ENCODE peak calls at places on chromosomes 2 and 18, in eight cellular contexts. Y, W, P, D, U, A, F and L are unnamed samples. For H3K36me3, the result is how much of the 10 kb centered on the place peaks cover.

GRCh38 chr2:207159002-207159401 is 6.7 kb downstream of the KLF7 start:
- DNase-seq in Y (no peak), P (no peak), F (no peak), A (no peak), D (no peak), W (no peak), U (no peak), L (no peak)

GRCh38 chr2:10161206-10161931 is 38.8 kb downstream of the RRM2 start:
- DNase-seq in D (peak), U (no peak), W (no peak), P (peak), A (no peak), F (no peak), Y (no peak), L (peak)

GRCh38 chr2:96815326-96816126 is 542 bp upstream of the CNNM3 start:
- DNase-seq in D (no peak), Y (no peak), W (no peak), A (peak), U (no peak), F (no peak), P (peak), L (peak)

GRCh38 chr18:79402977-79403722 is 7.4 kb downstream of the NFATC1 start:
- DNase-seq in D (peak), W (peak), U (no peak), Y (peak), A (peak), F (peak), P (no peak), L (no peak)

GRCh38 chr2:1990151-1990589 is 245.9 kb upstream of the PXDN start:
- DNase-seq in Y (no peak), A (no peak), W (no peak), U (no peak), P (no peak), D (no peak), F (no peak), L (no peak)

GRCh38 chr18:46711444-46711863 is 45.4 kb downstream of the ST8SIA5 start:
- DNase-seq in A (no peak), D (no peak), Y (peak), P (no peak), W (no peak), F (no peak), U (no peak), L (no peak)

GRCh38 chr18:32877371-32877770 is 104.5 kb upstream of the KLHL14 start:
- DNase-seq in P (no peak), D (no peak), Y (no peak), A (no peak), U (no peak), F (no peak), W (no peak), L (no peak)

GRCh38 chr2:6384341-6384740 is 481.4 kb downstream of the CMPK2 start:
- DNase-seq in P (no peak), W (no peak), F (no peak), A (no peak), D (no peak), Y (no peak), U (no peak), L (no peak)

GRCh38 chr18:74013955-74014354 is 133.7 kb downstream of the FBXO15 start:
- DNase-seq in A (no peak), F (no peak), W (no peak), D (no peak), P (peak), Y (no peak), U (no peak), L (peak)

GRCh38 chr2:36808386-36808785 is 111.9 kb downstream of the VIT start:
- DNase-seq in W (no peak), U (no peak), A (no peak), Y (no peak), F (no peak), D (no peak), P (no peak), L (no peak)

GRCh38 chr2:54720563-54720962 is 2.9 kb upstream of the EML6 start:
- DNase-seq in P (no peak), A (peak), D (no peak), U (no peak), Y (no peak), F (no peak), W (peak), L (no peak)

GRCh38 chr2:181784556-181784955 is 104.2 kb upstream of the NEUROD1 start:
- DNase-seq in F (no peak), Y (no peak), A (no peak), D (no peak), P (peak), U (no peak), W (no peak), L (no peak)

GRCh38 chr2:48339451-48339850 is 190.5 kb upstream of the STON1 start:
- DNase-seq in W (no peak), D (no peak), Y (no peak), P (no peak), A (no peak), U (no peak), F (no peak), L (no peak)

GRCh38 chr2:171154348-171154747 is 6.3 kb downstream of the TLK1 start:
- DNase-seq in D (no peak), U (no peak), W (no peak), P (no peak), Y (no peak), F (no peak), A (no peak), L (no peak)

GRCh38 chr2:30298302-30298701 is 67.0 kb downstream of the LBH start:
- DNase-seq in A (no peak), F (no peak), W (no peak), D (no peak), Y (no peak), P (no peak), U (no peak), L (no peak)

GRCh38 chr2:31205186-31205585 is 12.1 kb downstream of the CAPN14 start:
- DNase-seq in P (no peak), D (no peak), Y (no peak), W (no peak), F (no peak), A (no peak), U (no peak), L (no peak)

GRCh38 chr18:26971327-26971918 is 105.9 kb upstream of the AQP4 start:
- DNase-seq in F (no peak), A (no peak), P (no peak), U (no peak), W (no peak), D (no peak), Y (peak), L (peak)

GRCh38 chr2:29528891-29529520 is 392.4 kb downstream of the ALK start:
- DNase-seq in Y (peak), A (peak), W (no peak), F (no peak), P (peak), U (peak), D (peak), L (no peak)

GRCh38 chr2:79026061-79026460 is 559 bp downstream of the REG3G start:
- DNase-seq in D (no peak), U (no peak), A (no peak), P (no peak), F (no peak), W (no peak), Y (no peak), L (no peak)
- H3K4me3 ChIP-seq in D (no peak), U (no peak), A (no peak), P (no peak), F (no peak), W (no peak), Y (no peak), L (no peak)

DNA sequence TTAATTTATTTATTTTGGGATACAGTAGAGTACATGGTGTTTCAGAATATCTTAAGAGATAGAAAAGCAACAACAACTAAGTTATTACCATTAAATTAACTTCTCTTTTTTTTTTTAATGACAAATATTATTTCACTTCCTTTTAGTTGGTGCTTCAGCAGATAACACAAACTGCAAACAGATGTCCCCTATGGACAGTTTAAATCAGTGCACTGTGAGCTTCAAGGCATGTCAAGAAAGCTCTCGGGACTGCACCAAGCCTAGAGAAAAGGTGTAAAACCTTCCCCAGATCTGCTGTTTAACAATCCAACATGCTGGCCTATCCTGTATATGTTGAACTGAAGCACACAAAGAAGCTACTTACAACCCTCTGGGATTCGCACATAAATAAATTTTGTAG is 122.7 kb downstream of the TCF4 start:
- DNase-seq in W (no peak), F (no peak), Y (no peak), D (no peak), A (no peak), P (no peak), U (no peak), L (no peak)
- TF ChIP-seq CTCF in W (no peak), F (no peak), Y (no peak), D (no peak), A (no peak), P (peak), U (no peak), L (no peak)

GRCh38 chr2:238272156-238272555 is 16.3 kb downstream of the PER2 start:
- DNase-seq in W (no peak), P (no peak), D (no peak), A (no peak), U (no peak), F (no peak), Y (peak), L (no peak)

GRCh38 chr2:238271061-238271554 is 17.3 kb downstream of the PER2 start:
- DNase-seq in Y (peak), A (no peak), W (no peak), D (no peak), F (no peak), P (no peak), U (no peak), L (no peak)

GRCh38 chr2:238269741-238270140 is 18.7 kb downstream of the PER2 start:
- DNase-seq in D (no peak), P (no peak), F (no peak), W (no peak), Y (no peak), U (no peak), A (no peak), L (peak)

GRCh38 chr2:238267884-238268680 is 20.3 kb downstream of the PER2 start:
- DNase-seq in F (no peak), U (no peak), P (no peak), Y (peak), A (no peak), D (peak), W (no peak), L (peak)

DNA sequence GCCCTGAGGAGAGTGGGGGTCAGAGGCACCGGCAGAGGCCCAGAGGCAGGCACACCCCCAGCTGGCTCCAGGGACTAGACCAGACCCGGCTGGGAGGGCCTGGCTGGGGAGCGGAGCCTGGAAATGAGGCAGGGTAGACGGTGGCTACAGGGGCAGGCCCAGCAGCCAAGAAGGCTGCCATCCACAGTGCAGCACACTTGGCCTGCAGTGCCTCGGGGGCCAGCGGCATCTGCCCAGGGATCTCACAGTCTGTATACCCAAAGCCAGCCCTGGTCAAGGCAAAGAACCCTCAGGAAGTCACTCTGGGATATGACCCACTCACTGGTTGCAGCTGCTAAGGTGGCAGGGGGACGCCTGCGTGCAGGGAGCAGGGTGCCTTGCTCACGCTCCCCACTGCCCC is 17.8 kb downstream of the PER2 start:
- DNase-seq in U (no peak), D (no peak), W (no peak), F (no peak), P (no peak), A (no peak), Y (peak), L (no peak)
- H3K36me3 ChIP-seq in U (under half), D (half or more), W (half or more), F (half or more), P (under half), A (under half), Y (half or more), L (under half)

GRCh38 chr2:197300139-197300538 is 10.4 kb downstream of the ANKRD44 start:
- DNase-seq in F (no peak), A (no peak), W (no peak), Y (no peak), P (no peak), D (no peak), U (no peak), L (peak)

GRCh38 chr2:197296861-197297260 is 13.7 kb downstream of the ANKRD44 start:
- DNase-seq in D (no peak), A (no peak), P (no peak), Y (no peak), U (no peak), W (no peak), F (no peak), L (no peak)

GRCh38 chr2:197298609-197299008 is 12.0 kb downstream of the ANKRD44 start:
- DNase-seq in Y (no peak), A (no peak), F (no peak), P (no peak), W (no peak), U (no peak), D (no peak), L (no peak)

GRCh38 chr2:197297772-197298318 is 12.7 kb downstream of the ANKRD44 start:
- DNase-seq in F (no peak), P (no peak), Y (no peak), U (no peak), A (no peak), D (no peak), W (no peak), L (peak)

DNA sequence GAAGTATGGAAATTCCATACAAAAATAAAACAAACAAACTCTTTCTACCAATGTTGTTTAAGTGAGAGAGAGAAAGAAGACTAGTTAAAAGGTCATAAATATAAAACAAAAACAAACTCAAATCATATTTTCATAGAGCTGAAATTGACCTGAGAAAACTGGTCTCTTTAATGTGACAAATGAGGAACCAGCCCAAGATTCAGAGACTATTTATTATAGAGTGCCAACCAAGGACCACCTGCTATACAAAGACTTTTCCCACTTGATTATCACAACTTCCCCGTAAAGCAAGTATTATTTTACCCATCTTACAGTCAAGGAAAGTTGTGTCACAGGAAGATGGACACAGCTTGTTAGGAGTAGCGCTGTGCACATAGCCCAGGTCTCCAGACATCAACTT is 13.3 kb downstream of the ANKRD44 start:
- DNase-seq in W (no peak), F (no peak), P (no peak), U (no peak), A (no peak), D (no peak), Y (no peak), L (no peak)
- H3K4me3 ChIP-seq in W (no peak), F (no peak), P (no peak), U (no peak), A (no peak), D (no peak), Y (no peak), L (no peak)

GRCh38 chr18:37582306-37582705 is 16.7 kb upstream of the CELF4 start:
- DNase-seq in Y (no peak), U (no peak), W (no peak), F (no peak), P (no peak), A (no peak), D (no peak), L (no peak)

GRCh38 chr18:37577051-37577611 is 11.5 kb upstream of the CELF4 start:
- DNase-seq in Y (no peak), D (no peak), W (no peak), F (no peak), P (no peak), U (no peak), A (no peak), L (no peak)

GRCh38 chr18:37575646-37576045 is 10.0 kb upstream of the CELF4 start:
- DNase-seq in A (no peak), Y (no peak), U (no peak), P (no peak), F (no peak), D (no peak), W (no peak), L (no peak)

GRCh38 chr18:37578182-37578678 is 12.6 kb upstream of the CELF4 start:
- DNase-seq in F (no peak), A (no peak), W (no peak), Y (no peak), P (no peak), U (no peak), D (no peak), L (no peak)

GRCh38 chr18:37578886-37579513 is 13.4 kb upstream of the CELF4 start:
- DNase-seq in P (peak), W (no peak), D (no peak), F (no peak), A (peak), Y (no peak), U (no peak), L (peak)
- TF ChIP-seq CTCF in P (peak), W (no peak), D (peak), F (no peak), A (peak), Y (peak), U (peak), L (peak)